ENCODE peak calls at places on chromosomes 4 and X, in nine cellular contexts. D, K, V, Y, F, H, M, A and N are unnamed samples.

GRCh38 chrX:66163849-66164401 is at the start of gene HEPH:
- DNase-seq in D (no peak), K (no peak), V (peak; percentile 4), Y (no peak), F (no peak), H (peak; percentile 52), M (no peak), A (peak; percentile 13), N (no peak)

GRCh38 chrX:68920541-68920940 is 91.7 kb downstream of the EFNB1 start:
- DNase-seq in D (no peak), K (no peak), V (no peak), Y (no peak), F (no peak), H (no peak), M (no peak), A (no peak), N (no peak)

GRCh38 chr4:1233641-1234277 is 15.2 kb downstream of the CTBP1 start:
- DNase-seq in D (no peak), K (no peak), V (no peak), Y (no peak), F (peak; percentile 30), H (no peak), M (peak; percentile 4), A (no peak), N (no peak)

GRCh38 chr4:78692815-78693156 is 83.4 kb upstream of the BMP2K start:
- DNase-seq in D (no peak), K (no peak), V (no peak), Y (no peak), F (no peak), H (no peak), M (no peak), A (no peak), N (no peak)

GRCh38 chr4:10289534-10289899 is 167.7 kb downstream of the ZNF518B start:
- DNase-seq in D (no peak), K (no peak), V (no peak), Y (no peak), F (no peak), H (no peak), M (no peak), A (no peak), N (no peak)

GRCh38 chr4:108852691-108853090 is 89.8 kb upstream of the ETNPPL start:
- DNase-seq in D (no peak), K (no peak), V (no peak), Y (no peak), F (no peak), H (no peak), M (no peak), A (no peak), N (no peak)

GRCh38 chr4:104446431-104446925 is 48.2 kb downstream of the CXXC4 start:
- DNase-seq in D (no peak), K (no peak), V (no peak), Y (no peak), F (no peak), H (no peak), M (no peak), A (no peak), N (no peak)

GRCh38 chrX:140149761-140150160 is 184.4 kb upstream of the CXorf66 start:
- DNase-seq in D (no peak), K (no peak), V (no peak), Y (no peak), F (no peak), H (no peak), M (no peak), A (no peak), N (no peak)

GRCh38 chrX:151912221-151912620 is 468 bp upstream of the MAGEA4 start:
- DNase-seq in D (no peak), K (no peak), V (no peak), Y (no peak), F (no peak), H (no peak), M (no peak), A (no peak), N (no peak)

GRCh38 chrX:3638280-3638873 is 75.1 kb downstream of the PRKX start:
- DNase-seq in D (no peak), K (peak; percentile 29), V (no peak), Y (peak; percentile 37), F (no peak), H (peak; percentile 52), M (peak; percentile 3), A (no peak), N (no peak)

GRCh38 chr4:80263541-80264351 is 2.7 kb upstream of the FGF5 start:
- DNase-seq in D (no peak), K (no peak), V (no peak), Y (no peak), F (no peak), H (no peak), M (no peak), A (no peak), N (no peak)

GRCh38 chr4:53593765-53594164 is 2.5 kb upstream of the LNX1 start:
- DNase-seq in D (no peak), K (no peak), V (no peak), Y (no peak), F (no peak), H (no peak), M (no peak), A (no peak), N (no peak)
- H3K4me3 ChIP-seq in D (no peak overlapping the region), K (no peak overlapping the region), V (no peak overlapping the region), Y (no peak overlapping the region), F (no peak overlapping the region), H (no peak overlapping the region), M (no peak overlapping the region), A (no peak overlapping the region), N (no peak overlapping the region)

GRCh38 chr4:68465058-68465457 is 17.8 kb downstream of the TMPRSS11E start:
- DNase-seq in D (no peak), K (no peak), V (no peak), Y (no peak), F (no peak), H (no peak), M (no peak), A (no peak), N (no peak)

GRCh38 chr4:68466185-68466584 is 18.9 kb downstream of the TMPRSS11E start:
- DNase-seq in D (no peak), K (no peak), V (no peak), Y (peak; percentile 64), F (no peak), H (peak; percentile 81), M (no peak), A (peak; percentile 32), N (peak; percentile 87)

GRCh38 chr4:68461790-68462189 is 14.5 kb downstream of the TMPRSS11E start:
- DNase-seq in D (no peak), K (no peak), V (no peak), Y (no peak), F (no peak), H (no peak), M (no peak), A (no peak), N (no peak)

GRCh38 chr4:68466751-68467150 is 19.5 kb downstream of the TMPRSS11E start:
- DNase-seq in D (no peak), K (no peak), V (no peak), Y (no peak), F (no peak), H (peak; percentile 27), M (no peak), A (no peak), N (peak; percentile 39)

DNA sequence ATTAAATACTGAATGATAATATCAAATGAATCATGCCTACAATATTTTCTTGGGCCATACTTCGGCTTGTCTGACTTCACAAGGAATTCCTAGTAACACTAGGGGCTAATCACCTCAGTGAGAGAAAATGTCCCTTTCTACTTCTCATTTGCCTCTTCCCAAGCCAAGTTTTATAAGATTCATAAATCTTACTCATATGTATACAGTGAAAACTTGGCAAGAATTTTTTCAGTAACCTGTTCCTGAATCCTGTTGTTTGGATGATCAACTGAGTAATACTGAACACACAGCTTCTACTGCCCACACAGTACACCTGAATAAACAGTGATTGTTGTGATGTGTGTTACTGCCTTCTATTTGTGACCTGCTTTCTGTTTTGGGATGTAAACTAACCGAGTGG is 16.5 kb downstream of the TMPRSS11E start:
- DNase-seq in D (no peak), K (no peak), V (no peak), Y (no peak), F (no peak), H (peak; percentile 36), M (no peak), A (peak; percentile 6), N (no peak)
- TF ChIP-seq CTCF in D (no peak), K (no peak), V (no peak), Y (no peak), F (no peak), H (no peak), M (no peak), A (no peak), N (no peak)

DNA sequence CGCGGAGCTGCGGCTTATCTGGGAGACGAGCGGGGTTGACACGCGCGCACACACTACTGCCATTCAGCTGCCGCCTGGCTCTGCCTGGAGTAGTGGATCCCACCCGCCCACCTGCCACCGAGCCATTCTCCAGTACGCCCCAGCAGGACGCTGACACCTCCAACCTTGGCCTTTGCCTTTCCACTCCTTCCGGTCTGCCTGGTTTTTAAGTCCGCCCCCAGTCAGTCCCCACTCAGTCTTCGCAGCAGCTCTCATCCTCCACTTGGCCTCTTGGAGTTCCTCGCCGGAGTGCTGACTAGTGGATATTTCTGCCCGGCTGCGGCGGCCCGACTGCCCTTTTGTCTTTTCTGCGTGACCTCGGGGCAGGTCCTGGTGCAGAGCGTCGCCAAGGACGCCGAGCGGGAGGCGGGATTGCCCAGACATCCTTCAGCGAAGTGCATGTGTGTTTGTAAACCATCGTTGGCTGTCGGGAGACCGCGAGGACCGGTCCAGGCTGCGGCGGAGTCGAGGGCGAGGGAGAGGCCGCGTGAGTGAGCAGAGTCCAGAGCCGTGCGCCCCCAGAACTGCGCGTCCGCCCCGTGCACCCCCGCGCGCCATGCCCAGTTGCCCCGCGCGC is 1.1 kb downstream of the SLIT2 start:
- DNase-seq in D (peak; percentile 52), K (peak; percentile 21), V (no peak), Y (no peak), F (peak; percentile 15), H (peak; percentile 60), M (peak; percentile 2), A (no peak), N (no peak)
- H3K4me3 ChIP-seq in D (peak overlapping the region; percentile 66), K (peak overlapping the region; percentile 64), V (peak overlapping the region; percentile 94), Y (peak overlapping the region; percentile 73), F (peak overlapping the region; percentile 52), H (peak overlapping the region; percentile 72), M (peak overlapping the region; percentile 66), A (peak overlapping the region; percentile 80), N (peak overlapping the region; percentile 65)

GRCh38 chrX:36159254-36159653 is 239.7 kb downstream of the CFAP47 start:
- DNase-seq in D (no peak), K (no peak), V (no peak), Y (no peak), F (no peak), H (no peak), M (no peak), A (no peak), N (no peak)

DNA sequence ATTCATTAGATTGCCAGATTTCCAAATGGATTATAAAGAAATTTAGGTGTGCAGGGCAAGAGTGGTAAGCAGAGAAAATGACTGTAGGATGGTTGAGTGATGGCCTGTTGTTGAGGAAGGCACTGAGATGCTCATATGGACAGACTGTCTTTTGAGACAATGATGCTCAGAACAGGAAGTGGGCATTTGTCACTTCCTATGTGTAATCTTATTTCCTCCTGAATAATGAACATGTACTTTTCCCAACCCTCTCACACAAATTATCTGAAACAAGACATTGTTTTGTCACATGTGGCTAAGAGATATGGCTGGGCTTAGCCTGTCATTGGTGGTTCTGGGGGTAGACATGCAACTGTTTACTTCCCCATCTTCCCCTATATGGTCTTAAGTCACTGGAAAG is 240.5 kb downstream of the CFAP47 start:
- DNase-seq in D (no peak), K (no peak), V (no peak), Y (no peak), F (no peak), H (no peak), M (no peak), A (no peak), N (no peak)
- TF ChIP-seq CTCF in D (no peak), K (no peak), V (no peak), Y (no peak), F (no peak), H (no peak), M (no peak), A (no peak), N (no peak)

GRCh38 chr4:176443646-176444409 is 124.1 kb downstream of the SPCS3 start:
- DNase-seq in D (no peak), K (no peak), V (no peak), Y (no peak), F (no peak), H (peak; percentile 43), M (no peak), A (no peak), N (no peak)
- H3K4me3 ChIP-seq in D (no peak overlapping the region), K (no peak overlapping the region), V (no peak overlapping the region), Y (no peak overlapping the region), F (no peak overlapping the region), H (no peak overlapping the region), M (no peak overlapping the region), A (no peak overlapping the region), N (no peak overlapping the region)